ENCODE peak calls at places on chromosome 6, in five cellular contexts. W is H9, M is esophagus muscularis mucosa, S is testis, U is transverse colon. A is an unnamed sample.

GRCh38 chr6:113530769-113531168 is 326.4 kb upstream of the MARCKS start:
- DNase-seq in S (no peak), W (no peak), M (no peak), U (no peak), A (no peak)

GRCh38 chr6:160040527-160041264 is 71.8 kb downstream of the IGF2R start:
- DNase-seq in U (no peak), S (no peak), W (no peak), M (no peak), A (peak)

GRCh38 chr6:80214436-80215022 is 108.1 kb downstream of the BCKDHB start:
- DNase-seq in M (no peak), W (no peak), S (peak), U (peak), A (no peak)

GRCh38 chr6:84639396-84639795 is 125.0 kb downstream of the TBX18 start:
- DNase-seq in M (no peak), W (no peak), U (no peak), S (no peak), A (no peak)

GRCh38 chr6:134436281-134436815 is 118.4 kb upstream of the SGK1 start:
- DNase-seq in U (peak), W (no peak), M (no peak), S (no peak), A (no peak)

GRCh38 chr6:31010393-31011060 is at the start of gene MUC22:
- DNase-seq in W (no peak), U (no peak), M (no peak), S (no peak), A (no peak)

GRCh38 chr6:82040405-82041221 is 206.9 kb downstream of the IBTK start:
- DNase-seq in U (no peak), M (no peak), W (peak), S (peak), A (peak)

GRCh38 chr6:3758842-3759144 is 7.3 kb upstream of the PXDC1 start:
- DNase-seq in S (no peak), M (no peak), W (no peak), U (no peak), A (no peak)

GRCh38 chr6:111294374-111294967 is 188.5 kb downstream of the REV3L start:
- DNase-seq in M (no peak), S (no peak), W (no peak), U (no peak), A (no peak)

GRCh38 chr6:111291860-111292259 is 191.2 kb downstream of the REV3L start:
- DNase-seq in M (no peak), S (no peak), W (no peak), U (no peak), A (no peak)

DNA sequence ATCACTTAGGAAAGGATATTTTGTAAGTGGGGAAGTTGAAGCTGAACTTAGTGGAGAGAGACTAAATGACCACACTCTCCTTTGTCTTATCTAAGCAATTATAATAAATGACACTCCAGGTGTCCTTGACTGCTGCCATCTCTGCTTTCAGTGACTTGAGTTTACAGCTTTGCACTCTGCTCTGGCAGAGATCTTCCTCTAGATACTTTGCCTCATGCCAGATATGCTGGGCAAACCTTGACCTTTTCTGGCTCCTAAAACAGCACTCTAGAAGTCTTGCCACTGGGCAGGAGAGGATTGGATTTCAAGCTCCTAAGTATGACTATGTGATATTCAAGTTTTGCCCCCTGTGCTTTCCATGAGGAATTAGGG is 191.7 kb downstream of the REV3L start:
- DNase-seq in W (no peak), S (no peak), M (no peak), U (no peak), A (no peak)
- H3K27ac ChIP-seq in W (no peak), S (no peak), M (no peak), U (no peak), A (no peak)

DNA sequence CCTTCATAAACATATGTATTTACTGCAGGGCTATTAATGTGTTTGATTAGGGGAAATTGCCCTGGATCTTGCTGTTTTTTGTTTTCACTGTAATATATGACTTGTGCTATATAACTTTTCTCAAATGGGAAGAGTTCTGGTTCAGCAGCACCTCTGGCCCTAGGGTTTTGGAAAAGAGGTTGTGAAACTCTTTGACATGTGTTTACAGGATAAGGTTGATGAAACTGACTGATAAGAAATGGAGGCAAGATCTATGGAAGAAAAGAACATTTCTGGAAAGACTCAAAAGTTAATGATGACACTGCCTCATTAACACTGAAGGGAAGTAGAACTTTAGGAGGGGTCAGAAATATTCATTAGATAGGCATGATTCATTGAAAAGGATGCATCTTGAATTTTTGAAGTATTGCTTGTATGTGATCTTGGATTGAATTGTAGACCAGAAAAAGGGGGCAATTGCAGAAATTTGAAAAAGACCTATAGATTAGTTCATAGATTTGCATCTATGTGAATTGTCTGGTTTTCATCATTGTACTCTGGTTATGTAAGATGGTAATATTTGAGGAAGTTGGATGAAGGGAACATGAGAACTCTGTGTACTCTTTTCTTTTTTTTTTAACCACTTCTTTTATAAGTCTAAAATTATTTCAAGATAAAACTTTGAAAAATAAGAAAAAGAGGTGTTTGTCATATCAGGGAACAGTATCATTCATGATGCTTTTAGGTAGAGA is 54.0 kb downstream of the UTRN start:
- DNase-seq in U (no peak), M (no peak), W (no peak), S (no peak), A (no peak)
- H3K27ac ChIP-seq in U (peak), M (peak), W (no peak), S (peak), A (no peak)

DNA sequence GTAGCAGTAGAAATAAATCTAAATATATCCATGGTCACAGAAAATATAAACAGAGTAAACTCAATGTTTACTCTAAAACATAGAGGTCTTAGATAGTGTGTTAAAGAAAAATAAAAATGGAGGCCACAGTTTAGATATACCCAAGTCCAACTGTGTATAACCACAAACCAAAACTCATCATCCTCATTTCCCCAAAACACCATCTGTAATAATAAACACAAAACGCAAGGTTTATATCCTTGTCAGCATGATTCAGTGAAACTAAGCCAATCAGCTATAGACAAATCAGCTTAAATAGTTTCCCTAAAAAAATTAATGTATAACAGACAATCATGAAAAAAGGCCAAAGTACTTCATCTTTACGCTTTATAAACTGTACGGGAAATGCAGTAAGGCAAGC is 2.7 kb upstream of the HACE1 start:
- DNase-seq in W (no peak), U (no peak), M (no peak), S (no peak), A (no peak)
- H3K27ac ChIP-seq in W (no peak), U (no peak), M (no peak), S (no peak), A (no peak)

GRCh38 chr6:11810854-11811643 is 32.4 kb upstream of the ADTRP start:
- DNase-seq in M (peak), W (no peak), S (peak), U (no peak), A (no peak)
- H3K27ac ChIP-seq in M (peak), W (no peak), S (peak), U (no peak), A (no peak)

GRCh38 chr6:106213660-106214276 is 111.8 kb downstream of the ATG5 start:
- DNase-seq in W (no peak), S (no peak), M (no peak), U (no peak), A (no peak)
- H3K27ac ChIP-seq in W (no peak), S (no peak), M (no peak), U (no peak), A (no peak)

A was measured in endodermal cell.